ENCODE peak calls at places on chromosomes 4 and X, in eight cellular contexts. X is mesothelial cell of epicardium, E is T47D, N is activated T-cell treated with anti-CD3 and anti-CD28 coated beads for 24 hours, D is GM18507, S is NCI-H2081, L is thoracic aorta, Z is BJ. I is an unnamed sample.

GRCh38 chr4:173520921-173521473 is 9.0 kb downstream of the HAND2 start:
- DNase-seq in Z (no peak), D (no peak), X (no peak), N (no peak), S (no peak), E (no peak), L (no peak), I (no peak)

GRCh38 chrX:39479856-39480255 is 617.9 kb downstream of the BCOR start:
- DNase-seq in S (no peak), D (no peak), X (no peak), L (no peak), E (no peak), N (no peak), Z (no peak), I (no peak)

GRCh38 chr4:158624889-158625478 is 46.7 kb downstream of the C4orf46 start:
- DNase-seq in E (no peak), N (no peak), Z (no peak), L (no peak), S (peak; percentile 23), D (no peak), X (no peak), I (no peak)

GRCh38 chr4:158255727-158256324 is 45.5 kb downstream of the TMEM144 start:
- DNase-seq in N (no peak), D (no peak), L (no peak), X (no peak), Z (no peak), E (no peak), S (peak; percentile 29), I (no peak)

GRCh38 chr4:150570123-150570522 is 11.8 kb upstream of the MAB21L2 start:
- DNase-seq in E (no peak), Z (no peak), X (no peak), L (no peak), D (no peak), N (no peak), S (no peak), I (no peak)

GRCh38 chr4:8911311-8912088 is 39.9 kb upstream of the HMX1 start:
- DNase-seq in S (no peak), Z (no peak), L (no peak), X (no peak), D (no peak), E (no peak), N (no peak), I (peak; percentile 52)

GRCh38 chr4:53558061-53558801 is 33.1 kb downstream of the LNX1 start:
- DNase-seq in D (no peak), L (peak; percentile 10), N (no peak), Z (no peak), E (peak; percentile 19), X (no peak), S (no peak), I (no peak)

GRCh38 chrX:133892337-133892736 is 93.1 kb downstream of the GPC3 start:
- DNase-seq in Z (no peak), E (no peak), D (no peak), N (no peak), L (no peak), X (no peak), S (no peak), I (no peak)

GRCh38 chr4:33467291-33467690 is 2747.1 kb downstream of the PCDH7 start:
- DNase-seq in S (no peak), N (no peak), E (no peak), L (no peak), Z (no peak), X (no peak), D (no peak), I (no peak)

GRCh38 chr4:622071-622995 is 3.0 kb upstream of the PDE6B start:
- DNase-seq in Z (no peak), D (no peak), L (no peak), X (no peak), N (no peak), S (no peak), E (no peak), I (no peak)

GRCh38 chr4:38562751-38563198 is 101.2 kb upstream of the KLF3 start:
- DNase-seq in X (no peak), Z (no peak), E (no peak), D (no peak), L (no peak), S (no peak), N (no peak), I (no peak)

GRCh38 chrX:147853701-147854100 is 58.0 kb upstream of the FMR1 start:
- DNase-seq in X (no peak), N (no peak), E (no peak), S (no peak), D (no peak), Z (no peak), L (no peak), I (no peak)

GRCh38 chr4:784401-785331 is 41.3 kb downstream of the CPLX1 start:
- DNase-seq in N (no peak), S (no peak), X (no peak), Z (no peak), E (no peak), D (no peak), L (no peak), I (no peak)

GRCh38 chrX:10618911-10619310 is 1.5 kb downstream of the MID1 start:
- DNase-seq in S (no peak), D (no peak), Z (no peak), L (no peak), N (no peak), E (no peak), X (no peak), I (no peak)

GRCh38 chr4:114272226-114272625 is 292.8 kb upstream of the ARSJ start:
- DNase-seq in X (no peak), D (no peak), N (no peak), L (no peak), E (no peak), S (no peak), Z (peak; percentile 96), I (no peak)

GRCh38 chr4:2083116-2083825 is 24.1 kb downstream of the NAT8L start:
- DNase-seq in L (no peak), E (no peak), S (no peak), Z (no peak), N (no peak), D (no peak), X (no peak), I (no peak)

GRCh38 chr4:188986271-188986689 is 847.0 kb downstream of the TRIML1 start:
- DNase-seq in Z (peak; percentile 41), E (no peak), N (no peak), S (peak; percentile 53), L (no peak), X (no peak), D (no peak), I (no peak)

GRCh38 chrX:12950851-12951589 is 23.9 kb upstream of the TMSB4X start:
- DNase-seq in Z (no peak), D (no peak), E (no peak), S (no peak), X (no peak), N (no peak), L (no peak), I (no peak)

GRCh38 chr4:35175487-35175886 is 1068.8 kb downstream of the ARAP2 start:
- DNase-seq in S (no peak), X (no peak), L (no peak), Z (no peak), D (no peak), N (no peak), E (no peak), I (no peak)

GRCh38 chrX:48972214-48973164 is 845 bp upstream of the KCND1 start:
- DNase-seq in E (peak; percentile 29), N (no peak), X (no peak), S (peak; percentile 10), L (no peak), Z (no peak), D (no peak), I (no peak)

GRCh38 chrX:133493366-133493765 is 78.1 kb upstream of the GPC4 start:
- DNase-seq in X (no peak), L (no peak), E (no peak), Z (no peak), N (no peak), S (no peak), D (no peak), I (no peak)

GRCh38 chrX:1167466-1167865 is 45.0 kb downstream of the CRLF2 start:
- DNase-seq in E (no peak), X (no peak), Z (no peak), N (no peak), S (no peak), D (no peak), L (no peak), I (no peak)

GRCh38 chr4:20254517-20255250 is 3.0 kb downstream of the SLIT2 start:
- DNase-seq in Z (no peak), L (no peak), S (peak; percentile 34), X (peak; percentile 24), D (no peak), E (no peak), N (no peak), I (no peak)

GRCh38 chr4:108292229-108292628 is 123.5 kb upstream of the LEF1 start:
- DNase-seq in S (no peak), L (no peak), D (no peak), X (no peak), E (no peak), N (no peak), Z (no peak), I (no peak)

GRCh38 chrX:34956915-34957314 is 14.3 kb downstream of the FAM47B start:
- DNase-seq in S (no peak), E (no peak), L (no peak), Z (peak; percentile 4), N (no peak), X (no peak), D (no peak), I (no peak)

GRCh38 chrX:47080915-47081236 is 2.6 kb downstream of the RGN start:
- DNase-seq in D (no peak), L (no peak), X (no peak), E (no peak), N (no peak), Z (no peak), S (no peak), I (no peak)

GRCh38 chr4:1008840-1009646 is 2.4 kb upstream of the FGFRL1 start:
- DNase-seq in L (no peak), E (no peak), Z (no peak), D (no peak), X (no peak), N (no peak), S (no peak), I (no peak)

GRCh38 chr4:39712819-39713607 is 15.1 kb downstream of the UBE2K start:
- DNase-seq in L (no peak), E (no peak), S (no peak), N (no peak), D (no peak), X (no peak), Z (no peak), I (no peak)

GRCh38 chr4:3122081-3122563 is 47.6 kb downstream of the HTT start:
- DNase-seq in N (no peak), X (no peak), Z (no peak), E (no peak), L (no peak), S (no peak), D (no peak), I (no peak)

GRCh38 chr4:576991-577498 is 950 bp upstream of the TMEM271 start:
- DNase-seq in N (no peak), L (no peak), E (no peak), S (no peak), X (no peak), Z (no peak), D (no peak), I (no peak)

GRCh38 chr4:34766935-34767859 is 1477.1 kb downstream of the ARAP2 start:
- DNase-seq in L (no peak), N (no peak), S (no peak), E (peak; percentile 39), D (no peak), X (no peak), Z (no peak), I (no peak)

GRCh38 chrX:314049-314448 is 4.5 kb downstream of the GTPBP6 start:
- DNase-seq in N (no peak), D (no peak), Z (no peak), L (no peak), S (no peak), E (no peak), X (no peak), I (no peak)

I was measured in ascending aorta.